ENCODE peak calls at places on chromosomes 11 and 22, in seven cellular contexts. Q is neuronal stem cell; X is upper lobe of right lung; V is CD4-positive, CD25-positive, alpha-beta regulatory T cell; P is thoracic aorta; W is suprapubic skin; R is left ventricle myocardium inferior. G is an unnamed sample.

GRCh38 chr11:75472081-75472732 is 39.2 kb upstream of the KLHL35 start:
- DNase-seq in R (no peak), V (no peak), Q (no peak), W (no peak), X (no peak), P (no peak), G (no peak)

GRCh38 chr11:7965386-7965785 is at the start of gene NLRP10:
- DNase-seq in W (no peak), R (no peak), Q (no peak), V (no peak), P (no peak), X (no peak), G (no peak)

GRCh38 chr22:36439481-36440271 is 41.8 kb downstream of the TXN2 start:
- DNase-seq in V (no peak), P (no peak), Q (no peak), X (no peak), W (no peak), R (peak; percentile 67), G (no peak)

GRCh38 chr22:28142361-28142801 is 223.3 kb upstream of the PITPNB start:
- DNase-seq in R (no peak), P (no peak), W (no peak), Q (no peak), X (no peak), V (no peak), G (no peak)

GRCh38 chr11:61069427-61069826 is 32.9 kb upstream of the CD5 start:
- DNase-seq in Q (no peak), R (no peak), V (no peak), W (no peak), X (no peak), P (no peak), G (no peak)

GRCh38 chr11:15199693-15200092 is 85.0 kb downstream of the INSC start:
- DNase-seq in W (no peak), R (peak; percentile 58), V (no peak), Q (no peak), P (peak; percentile 52), X (no peak), G (no peak)

GRCh38 chr11:65310756-65311155 is 3.9 kb upstream of the CDC42EP2 start:
- DNase-seq in X (no peak), W (no peak), Q (peak; percentile 62), R (peak; percentile 36), P (no peak), V (no peak), G (no peak)

GRCh38 chr11:60890696-60891095 is 15.7 kb downstream of the PRPF19 start:
- DNase-seq in X (no peak), Q (no peak), W (no peak), R (no peak), P (no peak), V (no peak), G (no peak)

GRCh38 chr11:66981976-66982578 is 7.0 kb downstream of the C11orf86 start:
- DNase-seq in P (peak; percentile 49), W (peak; percentile 80), V (no peak), Q (no peak), X (peak; percentile 78), R (peak; percentile 89), G (peak; percentile 31)

GRCh38 chr22:24503137-24503850 is 8.2 kb downstream of the UPB1 start:
- DNase-seq in W (no peak), Q (no peak), V (peak; percentile 50), X (no peak), P (no peak), R (peak; percentile 65), G (peak; percentile 56)

GRCh38 chr11:119190531-119190930 is 5.3 kb downstream of the NHERF4 start:
- DNase-seq in R (no peak), W (no peak), X (no peak), V (no peak), Q (no peak), P (no peak), G (no peak)

GRCh38 chr22:48396785-48397530 is 1430.7 kb downstream of the BRD1 start:
- DNase-seq in Q (no peak), R (no peak), X (no peak), W (no peak), V (no peak), P (no peak), G (no peak)

GRCh38 chr11:66725646-66726045 is 3.4 kb downstream of the SPTBN2 start:
- DNase-seq in Q (no peak), V (no peak), R (no peak), X (no peak), W (no peak), P (no peak), G (no peak)

GRCh38 chr22:48464246-48464645 is 1363.4 kb downstream of the BRD1 start:
- DNase-seq in X (peak; percentile 51), W (no peak), Q (no peak), P (no peak), R (no peak), V (no peak), G (no peak)

GRCh38 chr11:76692956-76693355 is 22.4 kb upstream of the LRRC32 start:
- DNase-seq in P (no peak), Q (no peak), W (no peak), V (no peak), R (no peak), X (no peak), G (no peak)

GRCh38 chr11:120196857-120197253 is 14.0 kb upstream of the OAF start:
- DNase-seq in R (no peak), V (no peak), W (no peak), X (no peak), P (no peak), Q (no peak), G (no peak)

GRCh38 chr22:49963647-49964026 is 3.1 kb downstream of the PIM3 start:
- DNase-seq in Q (no peak), W (no peak), R (peak; percentile 15), V (no peak), P (no peak), X (no peak), G (peak; percentile 49)

GRCh38 chr11:111684259-111684658 is 81.9 kb downstream of the PPP2R1B start:
- DNase-seq in P (no peak), W (no peak), X (no peak), V (no peak), Q (no peak), R (no peak), G (no peak)

GRCh38 chr11:10076458-10077141 is 217.4 kb downstream of the SBF2 start:
- DNase-seq in V (peak; percentile 45), Q (no peak), R (peak; percentile 75), X (no peak), P (peak; percentile 9), W (no peak), G (no peak)

DNA sequence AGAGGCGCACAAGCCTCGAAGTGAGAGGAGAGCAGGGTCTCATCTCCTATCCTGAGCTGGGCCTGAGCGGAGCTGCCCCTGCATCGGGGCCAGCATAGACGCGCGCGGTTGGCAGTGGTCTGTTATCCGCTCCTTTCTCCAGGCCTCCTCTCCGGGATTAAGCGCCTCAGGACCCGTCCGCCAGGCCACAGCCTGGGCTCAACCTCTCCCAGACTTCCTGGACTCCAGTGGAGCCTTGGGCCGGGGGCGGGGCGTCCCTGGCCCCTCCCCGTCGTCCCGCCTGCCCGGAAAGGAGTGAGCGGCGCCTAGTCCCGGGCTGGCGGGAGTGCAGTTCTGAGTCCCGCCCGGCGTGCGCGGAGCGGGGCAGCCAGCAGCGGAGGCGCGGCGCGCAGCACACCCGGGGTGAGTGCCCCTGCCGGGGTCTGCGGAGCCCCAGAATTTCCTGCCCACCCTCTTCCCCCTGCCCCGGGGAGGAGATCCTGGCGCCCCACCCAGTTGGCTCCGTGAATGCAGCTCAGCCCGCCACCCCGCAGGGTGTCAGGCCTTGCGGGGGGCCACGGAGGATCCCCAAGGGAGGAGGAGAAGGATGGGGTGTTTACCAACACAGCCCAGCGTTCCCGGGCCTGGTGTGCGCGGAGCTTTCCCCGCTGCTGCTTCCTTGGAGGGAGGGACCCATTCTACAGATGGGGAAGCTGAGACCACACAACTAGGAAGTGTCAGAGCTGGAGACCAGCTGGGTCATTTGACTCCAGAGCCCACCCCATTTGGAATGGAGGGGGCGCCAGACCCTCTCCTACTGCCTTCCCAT is at the start of gene TCIRG1:
- DNase-seq in V (peak; percentile 73), R (peak; percentile 90), W (peak; percentile 91), Q (peak; percentile 35), P (no peak), X (peak; percentile 95), G (peak; percentile 54)
- H3K4me1 ChIP-seq in V (peaks cover 56% of the 10 kb centered on the region), R (peaks cover 67% of the 10 kb centered on the region), W (peaks cover 79% of the 10 kb centered on the region), Q (peaks cover 34% of the 10 kb centered on the region), P (peaks cover 27% of the 10 kb centered on the region), X (peaks cover 47% of the 10 kb centered on the region), G (peaks cover 54% of the 10 kb centered on the region)

DNA sequence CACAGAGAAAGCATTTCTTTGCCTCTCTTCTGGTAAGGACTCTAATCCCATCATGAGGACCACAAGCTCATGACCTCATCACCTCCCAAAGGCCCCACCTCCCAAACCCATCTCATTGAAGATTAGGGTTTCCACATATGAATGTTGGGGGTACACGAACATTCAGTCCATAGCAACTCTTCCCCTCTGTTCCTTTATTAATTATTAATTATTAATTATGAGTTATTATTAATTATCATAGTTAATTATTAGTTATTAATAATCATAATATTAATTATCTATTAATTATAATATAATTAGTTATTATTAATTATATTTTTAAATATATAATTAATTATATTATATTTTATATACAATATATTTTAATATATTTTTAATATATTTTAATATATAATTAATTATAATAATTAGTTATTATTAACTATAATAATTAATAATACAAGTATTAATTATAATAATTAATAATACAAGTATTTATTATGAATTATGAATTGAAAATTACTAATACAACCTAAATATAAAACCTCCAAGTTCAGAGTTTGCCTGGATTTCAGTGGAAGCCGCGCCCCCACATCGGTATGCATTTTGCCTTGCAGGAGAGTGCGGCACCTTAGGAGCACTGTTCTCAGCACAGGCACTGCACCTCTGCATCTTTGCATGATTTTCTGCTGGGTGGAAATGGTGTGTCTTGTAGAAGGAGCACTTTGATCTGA is 128.0 kb upstream of the FGF3 start:
- DNase-seq in V (peak; percentile 6), Q (no peak), P (no peak), R (no peak), X (peak; percentile 6), W (no peak), G (no peak)
- H3K4me3 ChIP-seq in V (no peak overlapping the region), Q (no peak overlapping the region), P (no peak overlapping the region), R (no peak overlapping the region), X (no peak overlapping the region), W (no peak overlapping the region), G (no peak overlapping the region)

DNA sequence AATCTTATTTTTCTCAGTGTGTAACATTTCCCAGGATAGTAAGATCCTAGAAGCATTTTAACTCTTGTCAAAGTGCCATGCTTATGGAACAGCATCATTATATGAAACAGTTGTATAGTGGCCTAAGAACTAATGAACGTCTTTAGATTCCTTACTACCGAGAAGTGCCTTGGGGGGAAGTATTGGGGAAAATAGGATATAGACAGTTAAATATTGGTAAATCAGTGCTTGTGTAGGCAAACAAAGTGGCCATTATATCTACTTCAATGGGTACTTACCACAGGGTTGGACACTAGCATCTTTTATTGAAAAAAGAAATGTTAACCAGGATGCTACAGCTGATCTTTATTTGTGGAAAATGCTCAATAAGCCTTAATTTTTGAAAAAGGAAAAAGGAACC is 11.3 kb downstream of the FAR1 start:
- DNase-seq in R (no peak), X (no peak), Q (no peak), W (no peak), P (no peak), V (no peak), G (no peak)
- H3K27ac ChIP-seq in R (no peak overlapping the region), X (no peak overlapping the region), Q (no peak overlapping the region), W (no peak overlapping the region), P (no peak overlapping the region), V (no peak overlapping the region), G (no peak overlapping the region)

DNA sequence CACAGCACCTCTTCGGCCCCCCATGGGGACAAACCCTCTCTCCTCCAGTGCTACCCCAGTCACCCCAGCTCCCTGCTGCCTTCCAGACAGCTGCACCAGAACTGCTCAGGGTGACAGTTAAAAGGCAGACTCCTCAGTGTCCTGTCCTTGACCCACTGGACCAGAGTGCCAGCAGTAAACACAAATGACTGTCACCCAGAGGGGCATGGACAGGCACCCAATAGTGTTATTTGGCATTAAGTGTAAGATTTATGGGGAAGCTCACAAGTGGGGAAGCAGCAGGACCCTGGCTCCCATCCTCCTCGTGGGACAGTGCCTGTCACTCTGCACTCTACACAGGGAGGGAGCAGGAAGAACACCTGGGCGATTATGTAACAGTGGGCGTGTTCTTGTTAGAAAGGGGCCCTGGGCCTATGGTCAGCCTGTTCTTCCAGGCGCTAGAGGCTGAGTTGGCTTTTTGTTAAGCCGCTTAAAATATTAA is 5.0 kb downstream of the RPS19BP1 start:
- DNase-seq in P (no peak), R (no peak), V (no peak), W (no peak), Q (no peak), X (no peak), G (no peak)
- H3K4me1 ChIP-seq in P (peaks cover 41% of the 10 kb centered on the region), R (peaks cover 86% of the 10 kb centered on the region), V (peaks cover 83% of the 10 kb centered on the region), W (peaks cover 82% of the 10 kb centered on the region), Q (peaks cover 22% of the 10 kb centered on the region), X (peaks cover 83% of the 10 kb centered on the region), G (peaks cover 89% of the 10 kb centered on the region)

G was measured in CD8-positive, alpha-beta T cell.